ENCODE peak calls at places on chromosomes 5 and 9, in five cellular contexts. One of them, this sample, is unnamed.

GRCh38 chr5:35470866-35471265 is 146.8 kb upstream of the SPEF2 start:
- DNase-seq in HCT116: no peak
- DNase-seq in HepG2: peak
- DNase-seq in K562: no peak
- DNase-seq in GM12878: no peak
- DNase-seq in this sample: peak

GRCh38 chr5:137115152-137115551 is 384.0 kb downstream of the SPOCK1 start:
- DNase-seq in HCT116: no peak
- DNase-seq in HepG2: no peak
- DNase-seq in K562: no peak
- DNase-seq in GM12878: no peak
- DNase-seq in this sample: no peak

GRCh38 chr5:178545941-178546674 is 44.1 kb downstream of the COL23A1 start:
- DNase-seq in HCT116: no peak
- DNase-seq in HepG2: no peak
- DNase-seq in K562: no peak
- DNase-seq in GM12878: no peak
- DNase-seq in this sample: no peak

GRCh38 chr5:26329562-26330189 is 708.7 kb downstream of the CDH9 start:
- DNase-seq in HCT116: no peak
- DNase-seq in HepG2: no peak
- DNase-seq in K562: no peak
- DNase-seq in GM12878: no peak
- DNase-seq in this sample: peak

GRCh38 chr9:100100268-100100667 is 1.2 kb downstream of the INVS start:
- DNase-seq in HCT116: no peak
- DNase-seq in HepG2: no peak
- DNase-seq in K562: no peak
- DNase-seq in GM12878: no peak
- DNase-seq in this sample: no peak

GRCh38 chr9:93649610-93650261 is 73.4 kb downstream of the PHF2 start:
- DNase-seq in HCT116: no peak
- DNase-seq in HepG2: no peak
- DNase-seq in K562: no peak
- DNase-seq in GM12878: no peak
- DNase-seq in this sample: no peak

GRCh38 chr5:43895876-43896275 is 292.9 kb downstream of the NNT start:
- DNase-seq in HCT116: no peak
- DNase-seq in HepG2: no peak
- DNase-seq in K562: no peak
- DNase-seq in GM12878: no peak
- DNase-seq in this sample: no peak

GRCh38 chr5:135447298-135447929 is at the start of gene DCANP1:
- DNase-seq in HCT116: no peak
- DNase-seq in HepG2: no peak
- DNase-seq in K562: no peak
- DNase-seq in GM12878: no peak
- DNase-seq in this sample: peak

GRCh38 chr9:108787664-108788048 is 68.1 kb downstream of the ACTL7B start:
- DNase-seq in HCT116: no peak
- DNase-seq in HepG2: no peak
- DNase-seq in K562: no peak
- DNase-seq in GM12878: no peak
- DNase-seq in this sample: no peak

GRCh38 chr9:130303613-130304055 is 38.1 kb downstream of the HMCN2 start:
- DNase-seq in HCT116: no peak
- DNase-seq in HepG2: no peak
- DNase-seq in K562: no peak
- DNase-seq in GM12878: no peak
- DNase-seq in this sample: no peak
- TF ChIP-seq JUND in HCT116: no peak
- TF ChIP-seq JUND in HepG2: no peak
- TF ChIP-seq JUND in K562: no peak
- TF ChIP-seq JUND in GM12878: no peak
- TF ChIP-seq JUND in this sample: no peak

GRCh38 chr9:366620-367019 is 152.0 kb downstream of the DOCK8 start:
- DNase-seq in HCT116: no peak
- DNase-seq in HepG2: no peak
- DNase-seq in K562: no peak
- DNase-seq in GM12878: no peak
- DNase-seq in this sample: no peak

GRCh38 chr9:371349-371748 is 156.7 kb downstream of the DOCK8 start:
- DNase-seq in HCT116: no peak
- DNase-seq in HepG2: no peak
- DNase-seq in K562: peak
- DNase-seq in GM12878: no peak
- DNase-seq in this sample: no peak

GRCh38 chr9:372143-372542 is 157.5 kb downstream of the DOCK8 start:
- DNase-seq in HCT116: no peak
- DNase-seq in HepG2: no peak
- DNase-seq in K562: no peak
- DNase-seq in GM12878: no peak
- DNase-seq in this sample: no peak

GRCh38 chr9:373759-374206 is 159.1 kb downstream of the DOCK8 start:
- DNase-seq in HCT116: no peak
- DNase-seq in HepG2: no peak
- DNase-seq in K562: peak
- DNase-seq in GM12878: no peak
- DNase-seq in this sample: no peak

GRCh38 chr9:370081-370480 is 155.4 kb downstream of the DOCK8 start:
- DNase-seq in HCT116: no peak
- DNase-seq in HepG2: no peak
- DNase-seq in K562: no peak
- DNase-seq in GM12878: no peak
- DNase-seq in this sample: no peak
- TF ChIP-seq JUND in HCT116: no peak
- TF ChIP-seq JUND in HepG2: no peak
- TF ChIP-seq JUND in K562: no peak
- TF ChIP-seq JUND in GM12878: no peak
- TF ChIP-seq JUND in this sample: no peak

DNA sequence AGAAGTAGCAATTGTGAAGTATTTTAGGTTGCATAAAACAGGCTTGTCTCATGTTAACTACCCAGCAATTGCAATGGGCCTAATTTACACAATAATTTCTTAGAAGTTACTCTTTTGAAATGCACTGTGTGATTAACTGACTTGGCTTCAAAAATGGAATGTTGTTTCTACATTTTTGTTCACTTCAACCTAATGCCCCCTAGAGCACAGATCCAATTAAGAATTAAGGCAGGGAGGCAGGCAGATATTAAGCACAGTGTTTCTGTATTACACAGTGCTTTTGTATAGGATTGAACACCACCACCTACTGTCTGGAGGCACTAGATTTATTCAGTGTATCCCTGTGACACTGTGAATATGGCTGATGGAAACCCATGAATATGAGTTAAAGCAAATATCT is 302.1 kb downstream of the FBXL17 start:
- DNase-seq in HCT116: no peak
- DNase-seq in HepG2: no peak
- DNase-seq in K562: no peak
- DNase-seq in GM12878: no peak
- DNase-seq in this sample: no peak
- TF ChIP-seq JUND in HCT116: no peak
- TF ChIP-seq JUND in HepG2: no peak
- TF ChIP-seq JUND in K562: no peak
- TF ChIP-seq JUND in GM12878: no peak
- TF ChIP-seq JUND in this sample: no peak

DNA sequence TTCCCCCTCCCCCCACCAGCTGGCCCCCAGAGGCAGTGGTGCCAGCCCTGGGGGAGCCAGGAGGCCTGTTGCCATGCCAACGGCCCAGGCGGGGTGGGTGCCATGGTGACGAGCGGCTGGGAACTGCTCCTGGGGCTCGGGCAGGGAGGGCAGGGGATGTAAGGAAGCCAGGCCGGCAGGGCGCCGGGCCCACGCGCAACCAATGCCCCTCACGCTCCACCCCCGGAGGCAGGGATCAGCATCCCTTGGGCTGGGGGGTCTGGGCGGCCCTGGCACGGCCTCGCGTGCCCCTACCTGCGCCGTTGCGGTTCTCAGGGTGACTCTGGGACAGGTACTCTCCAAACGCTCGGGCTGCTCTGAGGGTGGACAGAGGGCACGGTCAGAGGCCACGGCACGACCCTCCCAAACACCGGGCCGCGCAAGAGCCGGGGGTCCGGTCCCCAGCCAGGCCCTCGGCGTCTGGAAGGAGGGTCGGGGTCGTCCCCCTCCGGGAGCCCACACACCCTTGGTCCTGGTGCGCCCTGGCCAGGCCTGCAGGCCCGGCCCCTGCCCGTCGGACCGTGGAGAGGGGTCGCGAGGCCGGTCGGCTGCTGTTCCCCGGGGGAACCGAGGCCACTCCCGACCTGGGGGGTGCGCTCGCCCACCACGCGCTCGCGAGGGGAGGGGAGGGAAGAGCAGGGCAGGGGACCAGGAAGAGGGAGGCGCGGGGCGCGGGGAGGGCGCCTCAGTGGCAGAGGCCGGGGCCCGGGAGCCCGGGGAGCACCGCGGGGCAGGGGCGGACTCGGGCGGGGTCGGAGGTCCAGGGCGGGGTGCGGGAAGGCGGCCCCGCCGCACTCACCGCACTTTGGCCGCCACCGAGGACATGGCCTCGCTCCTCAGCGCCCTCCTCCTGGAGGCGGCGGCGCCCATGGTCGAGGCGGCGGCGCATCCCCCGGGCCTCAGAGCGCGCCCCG is 664 bp downstream of the NSMF start:
- DNase-seq in HCT116: no peak
- DNase-seq in HepG2: no peak
- DNase-seq in K562: no peak
- DNase-seq in GM12878: no peak
- DNase-seq in this sample: no peak
- TF ChIP-seq JUND in HCT116: no peak
- TF ChIP-seq JUND in HepG2: no peak
- TF ChIP-seq JUND in K562: no peak
- TF ChIP-seq JUND in GM12878: no peak
- TF ChIP-seq JUND in this sample: no peak

GRCh38 chr9:121284733-121285451 is 16.9 kb downstream of the GSN start:
- DNase-seq in HCT116: no peak
- DNase-seq in HepG2: no peak
- DNase-seq in K562: no peak
- DNase-seq in GM12878: no peak
- DNase-seq in this sample: no peak
- TF ChIP-seq JUND in HCT116: no peak
- TF ChIP-seq JUND in HepG2: no peak
- TF ChIP-seq JUND in K562: no peak
- TF ChIP-seq JUND in GM12878: no peak
- TF ChIP-seq JUND in this sample: no peak

This sample was measured in T47D.